ENCODE peak calls at places on chromosomes 6 and 20, in four cellular contexts. One of them, this sample, is unnamed.

GRCh38 chr6:27053738-27054137 is 193.8 kb upstream of the PRSS16 start:
- ATAC-seq in activated CD8-positive, alpha-beta memory T cell treated with anti-CD3 and anti-CD28 coated beads, Interleukin-2, amount 10 ng/mL, durations not matched to agents 7 days and 5 days: no peak
- ATAC-seq in HepG2: no peak
- ATAC-seq in RWPE2: no peak
- ATAC-seq in this sample: no peak

GRCh38 chr6:47535316-47536046 is 57.9 kb downstream of the CD2AP start:
- ATAC-seq in RWPE2: no peak
- ATAC-seq in activated CD8-positive, alpha-beta memory T cell treated with anti-CD3 and anti-CD28 coated beads, Interleukin-2, amount 10 ng/mL, durations not matched to agents 7 days and 5 days: no peak
- ATAC-seq in HepG2: no peak
- ATAC-seq in this sample: no peak

GRCh38 chr20:22532598-22532997 is 51.8 kb downstream of the FOXA2 start:
- ATAC-seq in HepG2: no peak
- ATAC-seq in RWPE2: no peak
- ATAC-seq in activated CD8-positive, alpha-beta memory T cell treated with anti-CD3 and anti-CD28 coated beads, Interleukin-2, amount 10 ng/mL, durations not matched to agents 7 days and 5 days: no peak
- ATAC-seq in this sample: no peak

GRCh38 chr6:44102527-44102926 is 24.7 kb downstream of the MRPL14 start:
- ATAC-seq in activated CD8-positive, alpha-beta memory T cell treated with anti-CD3 and anti-CD28 coated beads, Interleukin-2, amount 10 ng/mL, durations not matched to agents 7 days and 5 days: no peak
- ATAC-seq in HepG2: no peak
- ATAC-seq in RWPE2: no peak
- ATAC-seq in this sample: no peak

GRCh38 chr6:160102956-160103824 is 18.4 kb upstream of the SLC22A1 start:
- ATAC-seq in activated CD8-positive, alpha-beta memory T cell treated with anti-CD3 and anti-CD28 coated beads, Interleukin-2, amount 10 ng/mL, durations not matched to agents 7 days and 5 days: peak; percentile 39
- ATAC-seq in RWPE2: no peak
- ATAC-seq in HepG2: peak; percentile 53
- ATAC-seq in this sample: peak; percentile 83

GRCh38 chr6:138569970-138570715 is 70.8 kb upstream of the NHSL1 start:
- ATAC-seq in HepG2: peak; percentile 31
- ATAC-seq in RWPE2: no peak
- ATAC-seq in activated CD8-positive, alpha-beta memory T cell treated with anti-CD3 and anti-CD28 coated beads, Interleukin-2, amount 10 ng/mL, durations not matched to agents 7 days and 5 days: no peak
- ATAC-seq in this sample: no peak

GRCh38 chr20:59078231-59078630 is 35.6 kb upstream of the PRELID3B start:
- ATAC-seq in activated CD8-positive, alpha-beta memory T cell treated with anti-CD3 and anti-CD28 coated beads, Interleukin-2, amount 10 ng/mL, durations not matched to agents 7 days and 5 days: no peak
- ATAC-seq in RWPE2: peak; percentile 39
- ATAC-seq in HepG2: no peak
- ATAC-seq in this sample: no peak

GRCh38 chr6:12275084-12275483 is 15.1 kb upstream of the EDN1 start:
- ATAC-seq in HepG2: no peak
- ATAC-seq in activated CD8-positive, alpha-beta memory T cell treated with anti-CD3 and anti-CD28 coated beads, Interleukin-2, amount 10 ng/mL, durations not matched to agents 7 days and 5 days: no peak
- ATAC-seq in RWPE2: peak; percentile 19
- ATAC-seq in this sample: peak; percentile 60

GRCh38 chr20:23528867-23529431 is 38.0 kb downstream of the CST8 start:
- ATAC-seq in activated CD8-positive, alpha-beta memory T cell treated with anti-CD3 and anti-CD28 coated beads, Interleukin-2, amount 10 ng/mL, durations not matched to agents 7 days and 5 days: no peak
- ATAC-seq in HepG2: no peak
- ATAC-seq in RWPE2: no peak
- ATAC-seq in this sample: no peak

GRCh38 chr6:43687079-43687436 is 533 bp downstream of the MRPS18A start:
- ATAC-seq in RWPE2: no peak
- ATAC-seq in activated CD8-positive, alpha-beta memory T cell treated with anti-CD3 and anti-CD28 coated beads, Interleukin-2, amount 10 ng/mL, durations not matched to agents 7 days and 5 days: peak; percentile 12
- ATAC-seq in HepG2: peak; percentile 52
- ATAC-seq in this sample: peak; percentile 52

GRCh38 chr6:10555625-10556309 is 34.6 kb downstream of the GCNT2 start:
- ATAC-seq in RWPE2: peak; percentile 88
- ATAC-seq in activated CD8-positive, alpha-beta memory T cell treated with anti-CD3 and anti-CD28 coated beads, Interleukin-2, amount 10 ng/mL, durations not matched to agents 7 days and 5 days: no peak
- ATAC-seq in HepG2: no peak
- ATAC-seq in this sample: peak; percentile 94

GRCh38 chr6:137001287-137001976 is 43.3 kb downstream of the IL20RA start:
- ATAC-seq in HepG2: peak; percentile 81
- ATAC-seq in RWPE2: peak; percentile 90
- ATAC-seq in activated CD8-positive, alpha-beta memory T cell treated with anti-CD3 and anti-CD28 coated beads, Interleukin-2, amount 10 ng/mL, durations not matched to agents 7 days and 5 days: no peak
- ATAC-seq in this sample: no peak